ENCODE peak calls at places on chromosome 1, in six cellular contexts. C is NCI-H146, T is HFFc6, V is stromal cell of bone marrow, O is lung, B is NCI-H1105. N is an unnamed sample.

GRCh38 chr1:98197356-98197755 is 276.5 kb upstream of the DPYD start:
- DNase-seq in B (no peak), T (no peak), C (no peak), V (no peak), O (no peak), N (no peak)

GRCh38 chr1:234468580-234468979 is 10.4 kb downstream of the TARBP1 start:
- DNase-seq in B (no peak), O (no peak), T (no peak), V (no peak), C (no peak), N (no peak)

GRCh38 chr1:47780469-47780995 is 216.7 kb downstream of the TRABD2B start:
- DNase-seq in V (no peak), B (no peak), C (no peak), O (no peak), T (no peak), N (no peak)

GRCh38 chr1:182702826-182703524 is 18.6 kb upstream of the RGS8 start:
- DNase-seq in V (no peak), T (no peak), C (peak), O (no peak), B (peak), N (no peak)

GRCh38 chr1:167428418-167428817 is 89.9 kb downstream of the CD247 start:
- DNase-seq in B (no peak), T (no peak), C (no peak), O (no peak), V (peak), N (no peak)

GRCh38 chr1:219917851-219918466 is 10.4 kb downstream of the SLC30A10 start:
- DNase-seq in C (no peak), B (no peak), O (no peak), T (peak), V (no peak), N (no peak)

GRCh38 chr1:4021153-4021894 is 121.3 kb upstream of the C1orf174 start:
- DNase-seq in T (no peak), V (no peak), O (no peak), B (no peak), C (no peak), N (no peak)

GRCh38 chr1:37477198-37477931 is 3.0 kb downstream of the ZC3H12A start:
- DNase-seq in B (no peak), O (peak), C (no peak), V (no peak), T (no peak), N (peak)

GRCh38 chr1:173570370-173571030 is 32.4 kb downstream of the SLC9C2 start:
- DNase-seq in B (no peak), C (no peak), V (no peak), O (no peak), T (no peak), N (peak)

GRCh38 chr1:47842228-47842627 is 155.0 kb downstream of the TRABD2B start:
- DNase-seq in V (no peak), B (no peak), O (no peak), T (no peak), C (no peak), N (no peak)

GRCh38 chr1:107782192-107782845 is 182.7 kb downstream of the VAV3 start:
- DNase-seq in C (peak), B (peak), T (peak), V (peak), O (no peak), N (peak)

GRCh38 chr1:99599678-99600175 is 46.2 kb upstream of the PALMD start:
- DNase-seq in B (no peak), O (peak), T (peak), C (no peak), V (peak), N (no peak)

GRCh38 chr1:147600119-147601111 is 59.1 kb downstream of the BCL9 start:
- DNase-seq in C (peak), V (no peak), T (peak), B (peak), O (no peak), N (no peak)

N was measured in MM.1S.